ENCODE peak calls at places on chromosomes 4 and X, in ten cellular contexts. L, S, E, D, P, N, C, F, B and Y are unnamed samples.

GRCh38 chrX:52979568-52979967 is 21.2 kb upstream of the FAM156A start:
- DNase-seq in L (no peak), S (no peak), E (no peak), D (no peak), P (no peak), N (no peak), C (no peak), F (no peak), B (no peak), Y (no peak)

GRCh38 chrX:11159149-11159548 is 48.0 kb downstream of the HCCS start:
- DNase-seq in L (no peak), S (no peak), E (no peak), D (no peak), P (no peak), N (no peak), C (no peak), F (no peak), B (no peak), Y (no peak)

GRCh38 chr4:54902261-54902660 is 223.1 kb downstream of the KDR start:
- DNase-seq in L (peak; percentile 69), S (no peak), E (no peak), D (peak; percentile 9), P (peak; percentile 56), N (no peak), C (peak; percentile 96), F (no peak), B (no peak), Y (no peak)

GRCh38 chr4:76745264-76745663 is 152.7 kb downstream of the SOWAHB start:
- DNase-seq in L (peak; percentile 65), S (no peak), E (no peak), D (no peak), P (peak; percentile 82), N (no peak), C (no peak), F (no peak), B (no peak), Y (no peak)

GRCh38 chrX:35617836-35618235 is 180.3 kb upstream of the MAGEB16 start:
- DNase-seq in L (peak; percentile 32), S (no peak), E (no peak), D (no peak), P (no peak), N (no peak), C (no peak), F (no peak), B (no peak), Y (no peak)

GRCh38 chr4:159010563-159011260 is 92.2 kb upstream of the RAPGEF2 start:
- DNase-seq in L (peak; percentile 82), S (no peak), E (peak; percentile 35), D (no peak), P (peak; percentile 92), N (peak; percentile 82), C (peak; percentile 68), F (no peak), B (no peak), Y (peak; percentile 61)

GRCh38 chrX:48896611-48897011 is 957 bp downstream of the TIMM17B start:
- DNase-seq in L (no peak), S (no peak), E (no peak), D (no peak), P (no peak), N (no peak), C (no peak), F (no peak), B (no peak), Y (no peak)

GRCh38 chr4:169314906-169315305 is 44.1 kb upstream of the SH3RF1 start:
- DNase-seq in L (peak; percentile 94), S (no peak), E (peak; percentile 34), D (peak; percentile 87), P (peak; percentile 83), N (peak; percentile 81), C (peak; percentile 77), F (no peak), B (no peak), Y (peak; percentile 73)

GRCh38 chr4:119939066-119939995 is 127.3 kb downstream of the MAD2L1 start:
- DNase-seq in L (no peak), S (no peak), E (no peak), D (no peak), P (peak; percentile 60), N (no peak), C (no peak), F (no peak), B (no peak), Y (no peak)

GRCh38 chrX:155747520-155747919 is 133.6 kb upstream of the VAMP7 start:
- DNase-seq in L (peak; percentile 63), S (no peak), E (no peak), D (peak; percentile 43), P (peak; percentile 2), N (peak; percentile 50), C (peak; percentile 54), F (no peak), B (no peak), Y (no peak)

GRCh38 chrX:85836868-85837267 is 210.5 kb downstream of the CHM start:
- DNase-seq in L (peak; percentile 18), S (no peak), E (no peak), D (no peak), P (peak; percentile 17), N (no peak), C (peak; percentile 31), F (no peak), B (no peak), Y (peak; percentile 6)

GRCh38 chrX:91434351-91435168 is at the start of gene PABPC5:
- DNase-seq in L (peak; percentile 0), S (no peak), E (peak; percentile 77), D (no peak), P (peak; percentile 74), N (peak; percentile 85), C (peak; percentile 63), F (no peak), B (no peak), Y (no peak)

GRCh38 chr4:123386608-123387007 is 10.0 kb upstream of the SPRY1 start:
- DNase-seq in L (peak; percentile 16), S (no peak), E (no peak), D (no peak), P (no peak), N (no peak), C (no peak), F (no peak), B (no peak), Y (no peak)

GRCh38 chr4:103400405-103400804 is 202.3 kb upstream of the CENPE start:
- DNase-seq in L (peak; percentile 95), S (no peak), E (no peak), D (no peak), P (no peak), N (no peak), C (peak; percentile 25), F (no peak), B (no peak), Y (no peak)

GRCh38 chrX:45497290-45497689 is 296.6 kb upstream of the DIPK2B start:
- DNase-seq in L (peak; percentile 85), S (no peak), E (no peak), D (no peak), P (peak; percentile 61), N (no peak), C (no peak), F (no peak), B (no peak), Y (no peak)

GRCh38 chr4:164748375-164748774 is 5.6 kb upstream of the SMIM31 start:
- DNase-seq in L (peak; percentile 23), S (no peak), E (no peak), D (peak; percentile 30), P (peak; percentile 36), N (no peak), C (peak; percentile 52), F (no peak), B (no peak), Y (peak; percentile 28)

GRCh38 chr4:56158483-56158882 is 209.7 kb downstream of the CEP135 start:
- DNase-seq in L (no peak), S (no peak), E (no peak), D (no peak), P (no peak), N (no peak), C (no peak), F (no peak), B (no peak), Y (no peak)

GRCh38 chr4:8607603-8608481 is 15.3 kb downstream of the CPZ start:
- DNase-seq in L (no peak), S (peak; percentile 24), E (no peak), D (no peak), P (peak; percentile 20), N (no peak), C (peak; percentile 7), F (no peak), B (no peak), Y (peak; percentile 17)

GRCh38 chrX:45172890-45173289 is 27.8 kb downstream of the DIPK2B start:
- DNase-seq in L (peak; percentile 84), S (no peak), E (no peak), D (peak; percentile 47), P (peak; percentile 66), N (no peak), C (peak; percentile 90), F (no peak), B (no peak), Y (peak; percentile 2)

GRCh38 chrX:14015294-14015693 is 14.4 kb downstream of the GEMIN8 start:
- DNase-seq in L (no peak), S (no peak), E (no peak), D (no peak), P (peak; percentile 68), N (no peak), C (no peak), F (no peak), B (no peak), Y (no peak)

GRCh38 chrX:72316408-72317079 is 10.8 kb upstream of the CITED1 start:
- DNase-seq in L (no peak), S (no peak), E (no peak), D (no peak), P (no peak), N (no peak), C (no peak), F (no peak), B (no peak), Y (no peak)

GRCh38 chr4:94253036-94253435 is 45.4 kb downstream of the SMARCAD1 start:
- DNase-seq in L (peak; percentile 13), S (no peak), E (no peak), D (no peak), P (peak; percentile 8), N (no peak), C (no peak), F (no peak), B (no peak), Y (no peak)

GRCh38 chrX:75156537-75156945 is 458 bp upstream of the ABCB7 start:
- DNase-seq in L (no peak), S (no peak), E (no peak), D (no peak), P (peak; percentile 58), N (no peak), C (no peak), F (no peak), B (no peak), Y (peak; percentile 0)

GRCh38 chrX:96987228-96987627 is 103.5 kb downstream of the RPA4 start:
- DNase-seq in L (peak; percentile 9), S (no peak), E (no peak), D (no peak), P (peak; percentile 49), N (no peak), C (peak; percentile 15), F (no peak), B (no peak), Y (no peak)

GRCh38 chr4:76950846-76951321 is 1.3 kb downstream of the SEPTIN11 start:
- DNase-seq in L (peak; percentile 17), S (no peak), E (peak; percentile 39), D (no peak), P (peak; percentile 48), N (no peak), C (peak; percentile 18), F (no peak), B (no peak), Y (peak; percentile 36)

GRCh38 chr4:36904823-36905222 is 339.7 kb upstream of the NWD2 start:
- DNase-seq in L (no peak), S (no peak), E (no peak), D (no peak), P (no peak), N (no peak), C (no peak), F (no peak), B (no peak), Y (no peak)

GRCh38 chr4:2964077-2964471 is 703 bp downstream of the GRK4 start:
- DNase-seq in L (no peak), S (no peak), E (no peak), D (no peak), P (no peak), N (no peak), C (no peak), F (no peak), B (no peak), Y (no peak)